ENCODE peak calls at places on chromosomes 7 and 10, in nine cellular contexts. Y is heart left ventricle, H is AG09309, B is AG10803, T is IMR-90, C is transverse colon, N is RWPE1, S is gastrocnemius medialis, Z is epithelial cell of esophagus. V is an unnamed sample.

GRCh38 chr10:32982293-32982709 is 24.3 kb upstream of the ITGB1 start:
- DNase-seq in Y (no peak), H (peak; percentile 80), B (peak; percentile 90), T (peak; percentile 95), C (no peak), N (no peak), S (no peak), Z (peak; percentile 72), V (peak; percentile 61)

GRCh38 chr10:9634466-9634865 is 1383.2 kb upstream of the CELF2 start:
- DNase-seq in Y (no peak), H (no peak), B (peak; percentile 37), T (peak; percentile 90), C (no peak), N (peak; percentile 3), S (no peak), Z (peak; percentile 22), V (no peak)

GRCh38 chr10:26430641-26431163 is 7.4 kb upstream of the APBB1IP start:
- DNase-seq in Y (no peak), H (no peak), B (no peak), T (no peak), C (no peak), N (no peak), S (no peak), Z (no peak), V (no peak)

GRCh38 chr7:221996-222715 is 29.8 kb downstream of the FAM20C start:
- DNase-seq in Y (no peak), H (no peak), B (no peak), T (no peak), C (no peak), N (no peak), S (no peak), Z (no peak), V (no peak)

GRCh38 chr10:129968937-129969527 is 5.0 kb upstream of the EBF3 start:
- DNase-seq in Y (peak; percentile 67), H (no peak), B (peak; percentile 50), T (peak; percentile 31), C (no peak), N (no peak), S (no peak), Z (peak; percentile 36), V (no peak)

GRCh38 chr10:46019541-46020343 is 10.7 kb downstream of the NCOA4 start:
- DNase-seq in Y (peak; percentile 61), H (no peak), B (no peak), T (no peak), C (peak; percentile 16), N (no peak), S (peak; percentile 25), Z (no peak), V (no peak)

GRCh38 chr10:129766611-129767550 is 197.2 kb downstream of the EBF3 start:
- DNase-seq in Y (peak; percentile 15), H (no peak), B (no peak), T (no peak), C (peak; percentile 3), N (no peak), S (no peak), Z (no peak), V (no peak)

GRCh38 chr7:25496394-25497103 is 268.3 kb upstream of the NPVF start:
- DNase-seq in Y (no peak), H (no peak), B (no peak), T (no peak), C (no peak), N (no peak), S (no peak), Z (no peak), V (no peak)

GRCh38 chr10:25562547-25562946 is 371.5 kb upstream of the MYO3A start:
- DNase-seq in Y (no peak), H (no peak), B (no peak), T (no peak), C (no peak), N (no peak), S (no peak), Z (no peak), V (no peak)

GRCh38 chr10:116960066-116960465 is 44.9 kb downstream of the SHTN1 start:
- DNase-seq in Y (no peak), H (no peak), B (peak; percentile 4), T (peak; percentile 49), C (no peak), N (no peak), S (no peak), Z (no peak), V (no peak)

GRCh38 chr10:44801383-44802327 is 109.5 kb upstream of the TMEM72 start:
- DNase-seq in Y (peak; percentile 94), H (peak; percentile 75), B (peak; percentile 84), T (peak; percentile 97), C (peak; percentile 86), N (peak; percentile 44), S (peak; percentile 14), Z (peak; percentile 77), V (peak; percentile 96)

GRCh38 chr7:37376386-37376785 is 72.3 kb downstream of the ELMO1 start:
- DNase-seq in Y (no peak), H (no peak), B (no peak), T (no peak), C (no peak), N (peak; percentile 4), S (no peak), Z (peak; percentile 2), V (no peak)

GRCh38 chr10:79237801-79238520 is 109.3 kb upstream of the PPIF start:
- DNase-seq in Y (no peak), H (no peak), B (no peak), T (no peak), C (no peak), N (peak; percentile 64), S (no peak), Z (peak; percentile 71), V (peak; percentile 35)

GRCh38 chr7:79051915-79052314 is 401.6 kb downstream of the MAGI2 start:
- DNase-seq in Y (no peak), H (no peak), B (no peak), T (peak; percentile 36), C (no peak), N (no peak), S (no peak), Z (peak; percentile 14), V (no peak)

GRCh38 chr10:87659571-87660483 is at the start of gene PAPSS2:
- DNase-seq in Y (peak; percentile 76), H (no peak), B (peak; percentile 73), T (peak; percentile 68), C (peak; percentile 74), N (peak; percentile 37), S (peak; percentile 30), Z (peak; percentile 49), V (peak; percentile 46)

GRCh38 chr7:92404170-92404614 is 43.1 kb upstream of the GATAD1 start:
- DNase-seq in Y (no peak), H (no peak), B (no peak), T (no peak), C (no peak), N (no peak), S (no peak), Z (no peak), V (no peak)

DNA sequence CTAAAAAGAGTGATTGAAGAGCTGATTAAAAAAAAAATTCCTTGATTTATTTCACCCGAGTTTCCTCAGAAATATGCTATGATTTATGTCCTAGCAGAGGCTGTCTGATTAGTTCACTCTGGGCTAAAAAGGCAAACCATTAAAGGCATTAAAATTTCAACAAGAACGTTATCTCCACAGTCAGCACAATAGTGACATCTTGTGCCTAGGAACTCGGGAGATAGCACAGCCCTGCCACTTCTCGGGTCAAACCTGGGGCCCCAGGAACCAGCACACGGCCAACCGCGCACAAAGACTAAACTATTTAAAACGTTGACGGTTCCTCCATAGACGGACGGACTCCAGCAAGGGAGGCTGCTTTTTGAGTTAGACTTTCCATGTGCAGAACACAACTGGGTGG is 96.4 kb upstream of the RNF32 start:
- DNase-seq in Y (no peak), H (no peak), B (no peak), T (no peak), C (no peak), N (no peak), S (no peak), Z (no peak), V (no peak)
- TF ChIP-seq CTCF in Y (no peak), H (no peak), B (no peak), T (no peak), C (no peak), N (no peak), S (no peak), Z (no peak), V (no peak)

GRCh38 chr10:1270906-1271305 is 214.7 kb downstream of the WDR37 start:
- DNase-seq in Y (no peak), H (no peak), B (no peak), T (no peak), C (no peak), N (no peak), S (no peak), Z (no peak), V (no peak)

GRCh38 chr10:1272079-1272478 is 215.9 kb downstream of the WDR37 start:
- DNase-seq in Y (no peak), H (no peak), B (no peak), T (no peak), C (no peak), N (no peak), S (no peak), Z (no peak), V (no peak)

GRCh38 chr10:1273372-1274097 is 217.3 kb downstream of the WDR37 start:
- DNase-seq in Y (no peak), H (no peak), B (no peak), T (no peak), C (no peak), N (no peak), S (no peak), Z (no peak), V (no peak)

GRCh38 chr10:1274098-1274745 is 218.0 kb downstream of the WDR37 start:
- DNase-seq in Y (no peak), H (no peak), B (no peak), T (no peak), C (no peak), N (no peak), S (no peak), Z (no peak), V (no peak)

DNA sequence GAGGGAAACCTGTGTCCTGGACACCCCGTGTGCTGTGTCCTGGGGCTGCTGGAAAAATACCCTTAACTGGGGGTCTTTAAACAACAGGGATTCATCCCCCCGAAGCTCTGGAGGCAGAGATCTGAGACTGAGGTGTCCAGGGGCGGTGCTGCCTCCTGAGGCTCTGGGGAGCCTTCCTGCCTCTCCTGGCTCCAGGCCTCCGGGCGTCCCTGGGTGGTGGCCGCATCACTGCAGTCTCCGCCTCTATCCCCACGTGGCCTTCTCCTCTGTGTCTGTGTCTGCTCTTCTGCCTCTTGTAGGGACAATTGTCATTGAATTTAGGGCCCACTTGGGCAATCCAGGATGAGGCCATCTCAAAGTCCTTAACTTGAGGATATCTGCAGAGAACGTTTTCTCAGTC is 216.6 kb downstream of the WDR37 start:
- DNase-seq in Y (no peak), H (no peak), B (no peak), T (no peak), C (no peak), N (no peak), S (no peak), Z (no peak), V (no peak)
- TF ChIP-seq CTCF in Y (no peak), H (no peak), B (no peak), T (no peak), C (no peak), N (no peak), S (no peak), Z (no peak), V (no peak)

GRCh38 chr10:30387646-30388243 is 38.7 kb upstream of the MTPAP start:
- DNase-seq in Y (no peak), H (no peak), B (peak; percentile 75), T (no peak), C (no peak), N (peak; percentile 56), S (no peak), Z (peak; percentile 66), V (peak; percentile 56)
- TF ChIP-seq CTCF in Y (no peak), H (peak; percentile 38), B (peak; percentile 43), T (no peak), C (no peak), N (no peak), S (no peak), Z (peak; percentile 34), V (peak; percentile 18)

GRCh38 chr7:118352854-118353453 is 128.4 kb downstream of the ANKRD7 start:
- DNase-seq in Y (no peak), H (no peak), B (no peak), T (no peak), C (no peak), N (no peak), S (no peak), Z (peak; percentile 66), V (no peak)
- TF ChIP-seq CTCF in Y (peak; percentile 32), H (no peak), B (no peak), T (no peak), C (no peak), N (peak; percentile 21), S (peak; percentile 26), Z (peak; percentile 47), V (peak; percentile 23)